ENCODE peak calls at places on chromosome 18, in ten cellular contexts. I is fibroblast of lung; H is GM23338; G is kidney; W is IMR-90; O is A673; C is Panc1; V is CD8-positive, alpha-beta T cell; P is GM23248; A is mucosa of descending colon. E is an unnamed sample.
A peak's percentile ranks its signal among the peaks of the same experiment; 100 is the strongest.

GRCh38 chr18:31203086-31203793 is 40.6 kb upstream of the DSC1 start:
- DNase-seq in I (peak; percentile 0), H (no peak), G (peak; percentile 61), W (no peak), O (no peak), C (no peak), V (no peak), P (no peak), A (peak; percentile 70), E (no peak)

GRCh38 chr18:11324956-11325873 is 175.8 kb upstream of the PIEZO2 start:
- DNase-seq in I (peak; percentile 82), H (no peak), G (no peak), W (peak; percentile 85), O (peak; percentile 19), C (no peak), V (no peak), P (peak; percentile 94), A (no peak), E (no peak)

GRCh38 chr18:68409585-68409984 is 305.3 kb downstream of the TMX3 start:
- DNase-seq in I (no peak), H (no peak), G (no peak), W (no peak), O (no peak), C (no peak), V (no peak), P (no peak), A (no peak), E (no peak)

GRCh38 chr18:824179-824578 is 12.1 kb upstream of the YES1 start:
- DNase-seq in I (no peak), H (no peak), G (no peak), W (no peak), O (peak; percentile 34), C (no peak), V (no peak), P (no peak), A (no peak), E (no peak)

GRCh38 chr18:79975985-79976680 is 11.7 kb downstream of the HSBP1L1 start:
- DNase-seq in I (no peak), H (no peak), G (no peak), W (no peak), O (no peak), C (no peak), V (no peak), P (no peak), A (peak; percentile 67), E (no peak)

GRCh38 chr18:6487027-6487426 is 72.3 kb upstream of the L3MBTL4 start:
- DNase-seq in I (no peak), H (peak; percentile 67), G (no peak), W (no peak), O (no peak), C (no peak), V (no peak), P (no peak), A (no peak), E (no peak)

GRCh38 chr18:48106976-48107781 is 176.7 kb upstream of the SMAD2 start:
- DNase-seq in I (no peak), H (peak; percentile 41), G (no peak), W (no peak), O (no peak), C (no peak), V (no peak), P (peak; percentile 6), A (peak; percentile 67), E (no peak)

GRCh38 chr18:9552189-9552588 is 62.2 kb downstream of the PPP4R1 start:
- DNase-seq in I (no peak), H (no peak), G (no peak), W (peak; percentile 28), O (no peak), C (no peak), V (no peak), P (no peak), A (no peak), E (no peak)

GRCh38 chr18:28684746-28685145 is 507.8 kb upstream of the CDH2 start:
- DNase-seq in I (no peak), H (no peak), G (no peak), W (no peak), O (no peak), C (no peak), V (no peak), P (peak; percentile 75), A (no peak), E (no peak)

GRCh38 chr18:7873316-7873715 is 306.2 kb downstream of the PTPRM start:
- DNase-seq in I (no peak), H (no peak), G (no peak), W (no peak), O (no peak), C (no peak), V (no peak), P (no peak), A (no peak), E (no peak)

GRCh38 chr18:22284581-22285230 is 115.3 kb downstream of the GATA6 start:
- DNase-seq in I (no peak), H (no peak), G (no peak), W (no peak), O (no peak), C (no peak), V (no peak), P (no peak), A (no peak), E (no peak)

GRCh38 chr18:22290004-22290403 is 120.6 kb downstream of the GATA6 start:
- DNase-seq in I (no peak), H (no peak), G (no peak), W (no peak), O (no peak), C (no peak), V (no peak), P (no peak), A (no peak), E (no peak)

GRCh38 chr18:22283397-22283796 is 114.0 kb downstream of the GATA6 start:
- DNase-seq in I (no peak), H (no peak), G (no peak), W (peak; percentile 56), O (peak; percentile 21), C (no peak), V (no peak), P (peak; percentile 60), A (no peak), E (no peak)

GRCh38 chr18:22285299-22286140 is 116.1 kb downstream of the GATA6 start:
- DNase-seq in I (no peak), H (no peak), G (no peak), W (no peak), O (no peak), C (no peak), V (no peak), P (peak; percentile 16), A (peak; percentile 25), E (no peak)

DNA sequence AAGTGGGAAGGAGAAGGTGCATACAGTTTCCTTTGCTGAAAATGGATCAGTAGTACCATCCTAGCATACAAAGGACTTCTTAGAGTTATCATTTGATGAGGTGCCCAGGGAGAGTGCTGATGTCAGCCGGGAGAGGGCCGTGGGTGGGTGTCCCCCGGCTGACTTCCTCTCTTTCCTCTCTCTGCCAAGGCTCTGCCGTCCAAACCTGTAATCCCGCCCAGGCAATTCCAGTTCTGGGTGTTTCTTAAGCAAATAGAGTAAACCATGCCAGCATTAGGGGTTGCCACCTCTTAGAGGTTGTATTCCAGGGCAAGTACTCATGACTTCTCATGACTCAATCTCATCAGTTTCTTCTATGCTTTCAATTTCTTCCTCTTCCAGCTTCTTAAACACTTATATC is 117.2 kb downstream of the GATA6 start:
- DNase-seq in I (no peak), H (no peak), G (no peak), W (no peak), O (no peak), C (no peak), V (no peak), P (peak; percentile 60), A (peak; percentile 88), E (no peak)
- H3K4me3 ChIP-seq in I (no peak overlapping the region), H (no peak overlapping the region), G (no peak overlapping the region), W (no peak overlapping the region), O (no peak overlapping the region), C (no peak overlapping the region), V (no peak overlapping the region), P (peak overlapping the region; percentile 31), A (no peak overlapping the region), E (no peak overlapping the region)

DNA sequence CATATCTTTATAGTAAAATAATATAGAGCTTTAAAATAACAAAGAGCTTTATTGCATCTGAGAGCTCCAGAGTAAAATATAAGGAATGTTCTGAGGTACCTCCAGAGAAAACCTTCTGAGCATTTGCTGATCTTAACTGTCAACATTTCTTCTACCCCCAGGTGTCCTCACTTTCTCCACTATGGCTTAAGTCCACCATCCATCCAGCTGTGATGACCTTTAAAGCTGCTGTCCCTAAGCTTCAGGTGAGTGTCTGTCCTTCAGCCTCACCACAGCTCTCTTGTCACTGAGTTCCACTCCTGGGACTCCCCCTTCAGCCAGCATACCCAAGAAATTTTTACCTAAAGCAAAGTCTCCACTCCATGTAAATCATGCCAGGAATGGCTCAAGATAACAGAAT is 137.9 kb downstream of the MYO5B start:
- DNase-seq in I (no peak), H (peak; percentile 8), G (no peak), W (no peak), O (no peak), C (no peak), V (no peak), P (no peak), A (no peak), E (no peak)
- H3K4me1 ChIP-seq in I (no peaks in the 10 kb centered on the region), H (no peaks in the 10 kb centered on the region), G (peaks cover 6% of the 10 kb centered on the region), W (no peaks in the 10 kb centered on the region), O (no peaks in the 10 kb centered on the region), C (no peaks in the 10 kb centered on the region), V (no peaks in the 10 kb centered on the region), P (no peaks in the 10 kb centered on the region), A (peaks cover 23% of the 10 kb centered on the region), E (no peaks in the 10 kb centered on the region)

GRCh38 chr18:35352283-35352682 is 8.1 kb upstream of the ZNF24 start:
- DNase-seq in I (no peak), H (peak; percentile 35), G (no peak), W (no peak), O (no peak), C (no peak), V (no peak), P (no peak), A (no peak), E (no peak)

GRCh38 chr18:35352778-35353177 is 8.6 kb upstream of the ZNF24 start:
- DNase-seq in I (no peak), H (no peak), G (no peak), W (no peak), O (no peak), C (no peak), V (no peak), P (no peak), A (no peak), E (no peak)

GRCh38 chr18:35355140-35355618 is 11.0 kb upstream of the ZNF24 start:
- DNase-seq in I (peak; percentile 88), H (peak; percentile 90), G (peak; percentile 74), W (peak; percentile 83), O (peak; percentile 75), C (peak; percentile 59), V (peak; percentile 19), P (peak; percentile 89), A (peak; percentile 79), E (peak; percentile 69)
- H3K4me3 ChIP-seq in I (peak overlapping the region; percentile 30), H (no peak overlapping the region), G (peak overlapping the region; percentile 23), W (peak overlapping the region; percentile 6), O (no peak overlapping the region), C (peak overlapping the region; percentile 34), V (no peak overlapping the region), P (peak overlapping the region; percentile 55), A (no peak overlapping the region), E (peak overlapping the region; percentile 44)

DNA sequence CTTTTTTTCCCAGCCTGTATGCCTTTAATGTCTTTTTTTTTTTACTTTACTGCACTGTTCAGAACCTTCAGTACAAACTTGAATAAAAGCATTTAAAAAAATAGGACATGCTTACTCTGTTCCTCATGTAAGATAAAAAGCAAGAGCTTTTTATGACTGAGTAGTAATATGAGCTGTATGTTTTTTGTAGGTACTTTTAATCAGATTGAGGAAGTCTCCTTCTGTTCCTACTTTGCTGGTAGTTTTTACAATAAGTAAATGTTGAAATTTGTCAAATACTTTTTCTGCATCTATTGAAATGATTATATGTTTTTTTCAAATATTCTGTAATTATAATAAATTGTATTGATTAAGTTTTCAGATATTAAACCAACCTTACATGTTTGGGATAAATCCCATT is 189.8 kb downstream of the FAM210A start:
- DNase-seq in I (no peak), H (no peak), G (no peak), W (no peak), O (no peak), C (no peak), V (no peak), P (no peak), A (no peak), E (no peak)
- H3K4me1 ChIP-seq in I (no peaks in the 10 kb centered on the region), H (no peaks in the 10 kb centered on the region), G (no peaks in the 10 kb centered on the region), W (no peaks in the 10 kb centered on the region), O (peaks cover 27% of the 10 kb centered on the region), C (no peaks in the 10 kb centered on the region), V (peaks cover 61% of the 10 kb centered on the region), P (no peaks in the 10 kb centered on the region), A (peaks cover 21% of the 10 kb centered on the region), E (no peaks in the 10 kb centered on the region)